ENCODE peak calls at places on chromosomes 16 and 17, in five cellular contexts. One of them, this sample, is unnamed.

GRCh38 chr16:68951991-68952877 is 108.9 kb downstream of the TANGO6 start:
- DNase-seq in K562: no peak
- DNase-seq in breast epithelium: no peak
- DNase-seq in HL-60: no peak
- DNase-seq in transverse colon: no peak
- DNase-seq in this sample: no peak

GRCh38 chr16:70437017-70437581 is 1.8 kb downstream of the ST3GAL2 start:
- DNase-seq in K562: peak; percentile 64
- DNase-seq in breast epithelium: no peak
- DNase-seq in HL-60: no peak
- DNase-seq in transverse colon: no peak
- DNase-seq in this sample: no peak

GRCh38 chr16:89605186-89605970 is 8.1 kb upstream of the DPEP1 start:
- DNase-seq in K562: no peak
- DNase-seq in breast epithelium: no peak
- DNase-seq in HL-60: no peak
- DNase-seq in transverse colon: no peak
- DNase-seq in this sample: no peak

GRCh38 chr17:58156839-58157803 is 8.9 kb downstream of the OR4D1 start:
- DNase-seq in K562: peak; percentile 33
- DNase-seq in breast epithelium: no peak
- DNase-seq in HL-60: no peak
- DNase-seq in transverse colon: peak; percentile 12
- DNase-seq in this sample: no peak

GRCh38 chr17:1606352-1606985 is 22.2 kb downstream of the SLC43A2 start:
- DNase-seq in K562: no peak
- DNase-seq in breast epithelium: no peak
- DNase-seq in HL-60: no peak
- DNase-seq in transverse colon: no peak
- DNase-seq in this sample: no peak

GRCh38 chr16:85649978-85650863 is 37.1 kb downstream of the GSE1 start:
- DNase-seq in K562: no peak
- DNase-seq in breast epithelium: no peak
- DNase-seq in HL-60: no peak
- DNase-seq in transverse colon: no peak
- DNase-seq in this sample: no peak

GRCh38 chr16:73058221-73058615 is 10.3 kb upstream of the ZFHX3 start:
- DNase-seq in K562: peak; percentile 35
- DNase-seq in breast epithelium: no peak
- DNase-seq in HL-60: peak; percentile 46
- DNase-seq in transverse colon: peak; percentile 58
- DNase-seq in this sample: no peak

GRCh38 chr16:49158029-49158642 is 123.5 kb downstream of the CBLN1 start:
- DNase-seq in K562: peak; percentile 60
- DNase-seq in breast epithelium: no peak
- DNase-seq in HL-60: peak; percentile 7
- DNase-seq in transverse colon: peak; percentile 26
- DNase-seq in this sample: no peak

GRCh38 chr16:87086575-87086974 is 230.6 kb downstream of the C16orf95 start:
- DNase-seq in K562: no peak
- DNase-seq in breast epithelium: no peak
- DNase-seq in HL-60: no peak
- DNase-seq in transverse colon: no peak
- DNase-seq in this sample: no peak

GRCh38 chr16:30725465-30725792 is 22.8 kb upstream of the PHKG2 start:
- DNase-seq in K562: no peak
- DNase-seq in breast epithelium: no peak
- DNase-seq in HL-60: no peak
- DNase-seq in transverse colon: no peak
- DNase-seq in this sample: no peak

GRCh38 chr17:15257316-15257925 is 7.7 kb downstream of the PMP22 start:
- DNase-seq in K562: peak; percentile 70
- DNase-seq in breast epithelium: peak; percentile 75
- DNase-seq in HL-60: peak; percentile 51
- DNase-seq in transverse colon: peak; percentile 76
- DNase-seq in this sample: peak; percentile 72
- TF ChIP-seq POLR2AphosphoS5 in K562: no peak
- TF ChIP-seq POLR2AphosphoS5 in breast epithelium: peak; percentile 62
- TF ChIP-seq POLR2AphosphoS5 in HL-60: no peak
- TF ChIP-seq POLR2AphosphoS5 in transverse colon: no peak
- TF ChIP-seq POLR2AphosphoS5 in this sample: peak; percentile 68

GRCh38 chr17:48555616-48556533 is 11.0 kb upstream of the HOXB2 start:
- DNase-seq in K562: peak; percentile 75
- DNase-seq in breast epithelium: no peak
- DNase-seq in HL-60: no peak
- DNase-seq in transverse colon: no peak
- DNase-seq in this sample: peak; percentile 23
- H3K27me3 ChIP-seq in K562: no peaks in the 10 kb centered on the region
- H3K27me3 ChIP-seq in breast epithelium: no peaks in the 10 kb centered on the region
- H3K27me3 ChIP-seq in HL-60: peaks cover 39% of the 10 kb centered on the region
- H3K27me3 ChIP-seq in transverse colon: no peaks in the 10 kb centered on the region
- H3K27me3 ChIP-seq in this sample: no peaks in the 10 kb centered on the region

GRCh38 chr17:80192268-80192667 is 22.4 kb downstream of the CARD14 start:
- DNase-seq in K562: no peak
- DNase-seq in breast epithelium: no peak
- DNase-seq in HL-60: no peak
- DNase-seq in transverse colon: no peak
- DNase-seq in this sample: peak; percentile 81

GRCh38 chr17:80191192-80191591 is 21.4 kb downstream of the CARD14 start:
- DNase-seq in K562: no peak
- DNase-seq in breast epithelium: no peak
- DNase-seq in HL-60: no peak
- DNase-seq in transverse colon: no peak
- DNase-seq in this sample: no peak

GRCh38 chr17:80191720-80192265 is 22.0 kb downstream of the CARD14 start:
- DNase-seq in K562: no peak
- DNase-seq in breast epithelium: no peak
- DNase-seq in HL-60: no peak
- DNase-seq in transverse colon: no peak
- DNase-seq in this sample: peak; percentile 58

GRCh38 chr17:80189611-80190010 is 19.8 kb downstream of the CARD14 start:
- DNase-seq in K562: no peak
- DNase-seq in breast epithelium: no peak
- DNase-seq in HL-60: no peak
- DNase-seq in transverse colon: no peak
- DNase-seq in this sample: no peak

DNA sequence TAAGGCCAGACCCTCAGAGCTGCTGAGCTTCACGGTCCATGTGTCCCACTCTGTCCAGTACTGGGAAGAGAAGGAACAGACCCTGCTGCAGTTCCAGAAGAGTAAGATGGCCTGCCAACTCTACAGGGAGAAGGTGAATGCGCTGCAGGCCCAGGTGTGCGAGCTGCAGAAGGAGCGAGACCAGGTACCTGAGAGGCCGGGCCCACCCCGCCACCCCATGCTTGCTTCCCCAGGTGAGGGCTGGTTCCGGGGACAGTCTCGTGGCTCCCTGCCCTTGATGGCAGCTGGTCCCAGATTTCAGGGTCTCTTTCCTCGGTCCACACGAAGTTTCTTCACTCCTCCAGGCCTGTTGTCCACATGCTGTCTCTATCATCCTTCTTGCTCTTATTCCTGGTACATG is 20.9 kb downstream of the CARD14 start:
- DNase-seq in K562: no peak
- DNase-seq in breast epithelium: no peak
- DNase-seq in HL-60: no peak
- DNase-seq in transverse colon: no peak
- DNase-seq in this sample: no peak
- TF ChIP-seq CTCF in K562: no peak
- TF ChIP-seq CTCF in breast epithelium: no peak
- TF ChIP-seq CTCF in HL-60: no peak
- TF ChIP-seq CTCF in transverse colon: no peak
- TF ChIP-seq CTCF in this sample: no peak

DNA sequence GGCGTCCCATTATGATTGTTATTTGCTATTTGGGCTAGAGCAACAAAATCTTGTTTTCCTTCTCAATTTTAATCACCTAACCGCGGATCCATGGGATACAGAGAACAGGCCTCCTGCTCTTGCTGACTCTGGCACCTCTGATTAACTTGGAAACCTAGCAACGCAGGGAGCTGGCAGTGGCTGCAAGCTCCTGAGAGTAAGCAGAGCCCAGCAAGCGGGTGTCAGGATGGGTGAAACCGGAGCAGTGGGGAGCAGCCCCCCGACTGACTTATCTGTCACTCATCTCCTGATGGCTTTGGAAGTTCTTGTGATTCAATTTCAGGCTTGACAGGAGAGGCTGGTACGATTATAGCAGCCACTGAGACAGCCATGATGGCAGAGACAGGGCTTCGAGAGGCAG is 45.5 kb upstream of the CDC42EP4 start:
- DNase-seq in K562: no peak
- DNase-seq in breast epithelium: no peak
- DNase-seq in HL-60: no peak
- DNase-seq in transverse colon: no peak
- DNase-seq in this sample: no peak
- TF ChIP-seq POLR2AphosphoS5 in K562: no peak
- TF ChIP-seq POLR2AphosphoS5 in breast epithelium: no peak
- TF ChIP-seq POLR2AphosphoS5 in HL-60: no peak
- TF ChIP-seq POLR2AphosphoS5 in transverse colon: peak; percentile 38
- TF ChIP-seq POLR2AphosphoS5 in this sample: no peak

DNA sequence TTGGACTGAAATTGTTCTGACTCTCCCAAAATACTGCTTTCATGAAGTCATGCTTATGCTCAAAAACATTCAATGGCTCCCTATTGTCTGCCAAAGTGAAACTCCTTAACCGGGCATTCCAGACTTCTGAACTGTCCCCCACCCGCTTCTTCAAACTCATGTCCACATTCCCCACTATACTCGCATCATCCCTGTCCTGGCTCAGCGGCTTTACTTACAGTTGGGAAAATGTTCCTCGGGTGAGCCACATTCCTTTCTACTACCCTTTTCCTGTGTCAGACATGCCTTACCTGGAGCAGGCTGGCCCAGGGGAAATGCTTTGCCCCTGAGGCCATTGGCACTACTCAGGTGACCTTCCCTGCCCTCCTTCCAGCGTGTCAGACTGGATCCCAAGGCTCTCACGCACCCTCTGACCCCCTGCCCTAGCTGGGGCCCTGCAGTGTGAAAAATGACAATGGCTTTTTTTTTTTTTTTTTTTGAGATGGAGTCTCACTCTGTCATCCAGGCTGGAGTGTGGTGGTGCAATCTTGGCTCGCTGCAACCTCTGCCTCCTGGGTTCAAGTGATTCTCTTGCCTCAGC is 5.3 kb downstream of the CYGB start:
- DNase-seq in K562: no peak
- DNase-seq in breast epithelium: no peak
- DNase-seq in HL-60: no peak
- DNase-seq in transverse colon: no peak
- DNase-seq in this sample: no peak
- H3K27me3 ChIP-seq in K562: no peaks in the 10 kb centered on the region
- H3K27me3 ChIP-seq in breast epithelium: no peaks in the 10 kb centered on the region
- H3K27me3 ChIP-seq in HL-60: peaks cover 8% of the 10 kb centered on the region
- H3K27me3 ChIP-seq in transverse colon: peaks cover 14% of the 10 kb centered on the region
- H3K27me3 ChIP-seq in this sample: no peaks in the 10 kb centered on the region

GRCh38 chr17:35361027-35361426 is 12.4 kb downstream of the SLFN11 start:
- DNase-seq in K562: no peak
- DNase-seq in breast epithelium: no peak
- DNase-seq in HL-60: no peak
- DNase-seq in transverse colon: no peak
- DNase-seq in this sample: no peak
- TF ChIP-seq CTCF in K562: no peak
- TF ChIP-seq CTCF in breast epithelium: no peak
- TF ChIP-seq CTCF in HL-60: no peak
- TF ChIP-seq CTCF in transverse colon: no peak
- TF ChIP-seq CTCF in this sample: no peak

GRCh38 chr16:28042856-28043255 is 20.7 kb downstream of the GSG1L start:
- DNase-seq in K562: no peak
- DNase-seq in breast epithelium: no peak
- DNase-seq in HL-60: no peak
- DNase-seq in transverse colon: no peak
- DNase-seq in this sample: no peak
- TF ChIP-seq POLR2AphosphoS5 in K562: no peak
- TF ChIP-seq POLR2AphosphoS5 in breast epithelium: no peak
- TF ChIP-seq POLR2AphosphoS5 in HL-60: no peak
- TF ChIP-seq POLR2AphosphoS5 in transverse colon: no peak
- TF ChIP-seq POLR2AphosphoS5 in this sample: no peak

GRCh38 chr16:15783985-15784384 is 72.8 kb downstream of the MYH11 start:
- DNase-seq in K562: no peak
- DNase-seq in breast epithelium: no peak
- DNase-seq in HL-60: no peak
- DNase-seq in transverse colon: no peak
- DNase-seq in this sample: no peak
- H3K27me3 ChIP-seq in K562: peaks cover 3% of the 10 kb centered on the region
- H3K27me3 ChIP-seq in breast epithelium: no peaks in the 10 kb centered on the region
- H3K27me3 ChIP-seq in HL-60: no peaks in the 10 kb centered on the region
- H3K27me3 ChIP-seq in transverse colon: no peaks in the 10 kb centered on the region
- H3K27me3 ChIP-seq in this sample: no peaks in the 10 kb centered on the region

GRCh38 chr17:21129023-21129681 is 2.4 kb downstream of the DHRS7B start:
- DNase-seq in K562: no peak
- DNase-seq in breast epithelium: no peak
- DNase-seq in HL-60: peak; percentile 43
- DNase-seq in transverse colon: no peak
- DNase-seq in this sample: peak; percentile 24

GRCh38 chr17:21132428-21132827 is 5.7 kb downstream of the DHRS7B start:
- DNase-seq in K562: no peak
- DNase-seq in breast epithelium: no peak
- DNase-seq in HL-60: peak; percentile 72
- DNase-seq in transverse colon: no peak
- DNase-seq in this sample: no peak

GRCh38 chr17:21131090-21131616 is 4.4 kb downstream of the DHRS7B start:
- DNase-seq in K562: no peak
- DNase-seq in breast epithelium: no peak
- DNase-seq in HL-60: no peak
- DNase-seq in transverse colon: no peak
- DNase-seq in this sample: no peak

DNA sequence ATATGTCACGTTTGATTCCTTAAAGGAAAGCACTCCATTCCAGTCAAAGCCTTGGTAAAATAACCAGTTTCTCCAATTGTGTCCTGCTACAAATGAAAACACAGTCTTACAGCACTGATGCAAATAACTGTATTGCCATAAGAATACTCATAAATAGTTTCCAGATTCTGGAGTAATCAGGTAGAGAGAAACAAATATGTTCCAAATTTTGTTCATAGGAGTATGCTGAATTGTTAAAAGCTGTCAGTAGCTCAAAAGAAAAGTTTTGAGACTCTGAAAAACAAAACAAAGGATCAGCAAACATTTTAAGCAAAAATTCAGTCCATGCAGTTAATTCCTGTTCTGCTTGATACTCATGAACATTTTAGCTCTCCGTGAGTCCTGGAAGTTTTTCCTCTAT is 7.8 kb downstream of the DHRS7B start:
- DNase-seq in K562: no peak
- DNase-seq in breast epithelium: no peak
- DNase-seq in HL-60: no peak
- DNase-seq in transverse colon: no peak
- DNase-seq in this sample: no peak
- TF ChIP-seq CTCF in K562: no peak
- TF ChIP-seq CTCF in breast epithelium: no peak
- TF ChIP-seq CTCF in HL-60: no peak
- TF ChIP-seq CTCF in transverse colon: no peak
- TF ChIP-seq CTCF in this sample: no peak

This sample was measured in prostate gland.